ENCODE peak calls at places on chromosomes 6 and 20, in five cellular contexts. Y, R, W, I and B are unnamed samples.

GRCh38 chr6:167827062-167827587 is 414 bp downstream of the AFDN start:
- DNase-seq in I (peak; percentile 49), R (no peak), W (no peak), Y (no peak), B (no peak)

GRCh38 chr6:33018904-33019303 is 9.5 kb upstream of the HLA-DOA start:
- DNase-seq in R (peak; percentile 63), I (peak; percentile 71), W (peak; percentile 16), Y (no peak), B (peak; percentile 3)

GRCh38 chr6:28383235-28384142 is 16.1 kb downstream of the ZSCAN12 start:
- DNase-seq in R (peak; percentile 52), W (peak; percentile 26), Y (no peak), I (peak; percentile 88), B (peak; percentile 61)

GRCh38 chr20:16485406-16485805 is 87.8 kb downstream of the KIF16B start:
- DNase-seq in I (no peak), W (no peak), Y (no peak), R (no peak), B (no peak)

GRCh38 chr20:35292504-35293285 is 470 bp upstream of the FAM83C start:
- DNase-seq in W (no peak), R (no peak), I (no peak), Y (no peak), B (no peak)

GRCh38 chr6:143174951-143175350 is 114.3 kb downstream of the AIG1 start:
- DNase-seq in Y (no peak), W (no peak), I (no peak), R (no peak), B (no peak)

GRCh38 chr6:133432021-133432989 is 191.1 kb downstream of the EYA4 start:
- DNase-seq in Y (no peak), W (no peak), I (no peak), R (no peak), B (no peak)

GRCh38 chr6:128047989-128048388 is 147.1 kb upstream of the THEMIS start:
- DNase-seq in W (no peak), R (no peak), I (no peak), Y (no peak), B (no peak)

GRCh38 chr20:17570347-17571152 is 675 bp downstream of the DSTN start:
- DNase-seq in Y (no peak), W (peak; percentile 21), R (no peak), I (peak; percentile 62), B (no peak)

GRCh38 chr6:117440558-117441525 is 15.1 kb upstream of the ROS1 start:
- DNase-seq in Y (no peak), I (no peak), W (no peak), R (no peak), B (peak; percentile 73)

GRCh38 chr6:55567558-55567957 is 11.4 kb downstream of the HMGCLL1 start:
- DNase-seq in Y (no peak), I (no peak), W (no peak), R (no peak), B (no peak)

GRCh38 chr6:143078468-143079324 is 18.0 kb downstream of the AIG1 start:
- DNase-seq in W (no peak), R (no peak), Y (no peak), I (no peak), B (no peak)

GRCh38 chr6:3162067-3162497 is 4.7 kb upstream of the TUBB2A start:
- DNase-seq in I (no peak), R (no peak), W (no peak), Y (no peak), B (no peak)

GRCh38 chr6:134607411-134607810 is 289.5 kb upstream of the SGK1 start:
- DNase-seq in R (no peak), I (no peak), Y (no peak), W (no peak), B (no peak)

GRCh38 chr6:108744996-108745395 is 103.2 kb upstream of the ARMC2 start:
- DNase-seq in R (no peak), I (no peak), Y (no peak), W (no peak), B (no peak)

GRCh38 chr6:120966321-120966720 is 368.0 kb downstream of the TBC1D32 start:
- DNase-seq in Y (no peak), R (no peak), W (no peak), I (no peak), B (no peak)

GRCh38 chr6:12051861-12052368 is 39.8 kb downstream of the HIVEP1 start:
- DNase-seq in I (no peak), Y (no peak), W (no peak), R (no peak), B (no peak)

GRCh38 chr6:37239950-37240713 is 17.4 kb upstream of the TBC1D22B start:
- DNase-seq in W (peak; percentile 71), R (no peak), Y (peak; percentile 41), I (peak; percentile 95), B (peak; percentile 80)

GRCh38 chr20:44342240-44342639 is 5.4 kb downstream of the R3HDML start:
- DNase-seq in I (no peak), Y (no peak), R (no peak), W (no peak), B (no peak)

GRCh38 chr6:1436334-1437306 is 47.2 kb downstream of the FOXF2 start:
- DNase-seq in I (no peak), W (peak; percentile 18), Y (no peak), R (no peak), B (peak; percentile 49)